ENCODE peak calls at places on chromosomes 4 and X, in nine cellular contexts. One of them, this sample, is unnamed.

GRCh38 chr4:86950835-86951525 is 16.2 kb downstream of the AFF1 start:
- DNase-seq in choroid plexus epithelial cell: no peak
- DNase-seq in fibroblast of the conjunctiva: no peak
- DNase-seq in transverse colon: no peak
- DNase-seq in activated CD4-positive, alpha-beta T cell treated with anti-CD3 and anti-CD28 coated beads, Interleukin-2, amount 50 U/mL, for 1 hour: no peak
- DNase-seq in NCI-H524 treated with DMSO at 0.1 percent for 48 hours: no peak
- DNase-seq in Right ventricle myocardium superior: no peak
- DNase-seq in amniotic epithelial cell: no peak
- DNase-seq in NCI-H1436: no peak
- DNase-seq in this sample: no peak

GRCh38 chr4:13143704-13144103 is 340.4 kb downstream of the RAB28 start:
- DNase-seq in NCI-H1436: no peak
- DNase-seq in transverse colon: no peak
- DNase-seq in NCI-H524 treated with DMSO at 0.1 percent for 48 hours: no peak
- DNase-seq in choroid plexus epithelial cell: no peak
- DNase-seq in amniotic epithelial cell: no peak
- DNase-seq in fibroblast of the conjunctiva: no peak
- DNase-seq in Right ventricle myocardium superior: no peak
- DNase-seq in activated CD4-positive, alpha-beta T cell treated with anti-CD3 and anti-CD28 coated beads, Interleukin-2, amount 50 U/mL, for 1 hour: no peak
- DNase-seq in this sample: no peak

GRCh38 chrX:45592067-45592466 is 391.4 kb upstream of the DIPK2B start:
- DNase-seq in Right ventricle myocardium superior: no peak
- DNase-seq in NCI-H1436: no peak
- DNase-seq in activated CD4-positive, alpha-beta T cell treated with anti-CD3 and anti-CD28 coated beads, Interleukin-2, amount 50 U/mL, for 1 hour: no peak
- DNase-seq in transverse colon: no peak
- DNase-seq in amniotic epithelial cell: no peak
- DNase-seq in choroid plexus epithelial cell: peak; percentile 19
- DNase-seq in fibroblast of the conjunctiva: no peak
- DNase-seq in NCI-H524 treated with DMSO at 0.1 percent for 48 hours: no peak
- DNase-seq in this sample: no peak

GRCh38 chr4:113442821-113443220 is 318.7 kb downstream of the CAMK2D start:
- DNase-seq in activated CD4-positive, alpha-beta T cell treated with anti-CD3 and anti-CD28 coated beads, Interleukin-2, amount 50 U/mL, for 1 hour: no peak
- DNase-seq in amniotic epithelial cell: peak; percentile 42
- DNase-seq in transverse colon: no peak
- DNase-seq in Right ventricle myocardium superior: no peak
- DNase-seq in choroid plexus epithelial cell: peak; percentile 41
- DNase-seq in NCI-H524 treated with DMSO at 0.1 percent for 48 hours: no peak
- DNase-seq in fibroblast of the conjunctiva: no peak
- DNase-seq in NCI-H1436: no peak
- DNase-seq in this sample: no peak

GRCh38 chr4:102778720-102779119 is 18.0 kb upstream of the MANBA start:
- DNase-seq in NCI-H1436: no peak
- DNase-seq in transverse colon: peak; percentile 64
- DNase-seq in Right ventricle myocardium superior: no peak
- DNase-seq in choroid plexus epithelial cell: no peak
- DNase-seq in activated CD4-positive, alpha-beta T cell treated with anti-CD3 and anti-CD28 coated beads, Interleukin-2, amount 50 U/mL, for 1 hour: no peak
- DNase-seq in fibroblast of the conjunctiva: no peak
- DNase-seq in NCI-H524 treated with DMSO at 0.1 percent for 48 hours: no peak
- DNase-seq in amniotic epithelial cell: no peak
- DNase-seq in this sample: no peak

GRCh38 chr4:74501579-74501978 is 56.6 kb downstream of the AREG start:
- DNase-seq in Right ventricle myocardium superior: no peak
- DNase-seq in transverse colon: no peak
- DNase-seq in NCI-H1436: no peak
- DNase-seq in activated CD4-positive, alpha-beta T cell treated with anti-CD3 and anti-CD28 coated beads, Interleukin-2, amount 50 U/mL, for 1 hour: no peak
- DNase-seq in NCI-H524 treated with DMSO at 0.1 percent for 48 hours: no peak
- DNase-seq in choroid plexus epithelial cell: peak; percentile 78
- DNase-seq in fibroblast of the conjunctiva: no peak
- DNase-seq in amniotic epithelial cell: peak; percentile 97
- DNase-seq in this sample: no peak

GRCh38 chr4:2790583-2791517 is 2.0 kb upstream of the SH3BP2 start:
- DNase-seq in choroid plexus epithelial cell: no peak
- DNase-seq in NCI-H524 treated with DMSO at 0.1 percent for 48 hours: no peak
- DNase-seq in fibroblast of the conjunctiva: no peak
- DNase-seq in Right ventricle myocardium superior: peak; percentile 63
- DNase-seq in transverse colon: no peak
- DNase-seq in activated CD4-positive, alpha-beta T cell treated with anti-CD3 and anti-CD28 coated beads, Interleukin-2, amount 50 U/mL, for 1 hour: no peak
- DNase-seq in NCI-H1436: no peak
- DNase-seq in amniotic epithelial cell: no peak
- DNase-seq in this sample: no peak

GRCh38 chr4:98517444-98518021 is 140.9 kb downstream of the TSPAN5 start:
- DNase-seq in amniotic epithelial cell: peak; percentile 99
- DNase-seq in choroid plexus epithelial cell: peak; percentile 57
- DNase-seq in NCI-H1436: no peak
- DNase-seq in fibroblast of the conjunctiva: no peak
- DNase-seq in activated CD4-positive, alpha-beta T cell treated with anti-CD3 and anti-CD28 coated beads, Interleukin-2, amount 50 U/mL, for 1 hour: no peak
- DNase-seq in Right ventricle myocardium superior: no peak
- DNase-seq in transverse colon: no peak
- DNase-seq in NCI-H524 treated with DMSO at 0.1 percent for 48 hours: no peak
- DNase-seq in this sample: no peak

GRCh38 chrX:130304587-130305368 is 34.9 kb upstream of the SLC25A14 start:
- DNase-seq in Right ventricle myocardium superior: no peak
- DNase-seq in NCI-H1436: no peak
- DNase-seq in NCI-H524 treated with DMSO at 0.1 percent for 48 hours: no peak
- DNase-seq in transverse colon: no peak
- DNase-seq in fibroblast of the conjunctiva: no peak
- DNase-seq in amniotic epithelial cell: no peak
- DNase-seq in choroid plexus epithelial cell: no peak
- DNase-seq in activated CD4-positive, alpha-beta T cell treated with anti-CD3 and anti-CD28 coated beads, Interleukin-2, amount 50 U/mL, for 1 hour: no peak
- DNase-seq in this sample: no peak

GRCh38 chrX:42028113-42028512 is 104.8 kb upstream of the CASK start:
- DNase-seq in Right ventricle myocardium superior: no peak
- DNase-seq in choroid plexus epithelial cell: no peak
- DNase-seq in fibroblast of the conjunctiva: no peak
- DNase-seq in NCI-H524 treated with DMSO at 0.1 percent for 48 hours: no peak
- DNase-seq in transverse colon: no peak
- DNase-seq in activated CD4-positive, alpha-beta T cell treated with anti-CD3 and anti-CD28 coated beads, Interleukin-2, amount 50 U/mL, for 1 hour: no peak
- DNase-seq in NCI-H1436: no peak
- DNase-seq in amniotic epithelial cell: no peak
- DNase-seq in this sample: no peak

GRCh38 chr4:108224628-108225053 is 55.9 kb upstream of the LEF1 start:
- DNase-seq in NCI-H524 treated with DMSO at 0.1 percent for 48 hours: no peak
- DNase-seq in transverse colon: no peak
- DNase-seq in choroid plexus epithelial cell: peak; percentile 75
- DNase-seq in NCI-H1436: no peak
- DNase-seq in activated CD4-positive, alpha-beta T cell treated with anti-CD3 and anti-CD28 coated beads, Interleukin-2, amount 50 U/mL, for 1 hour: no peak
- DNase-seq in Right ventricle myocardium superior: no peak
- DNase-seq in amniotic epithelial cell: peak; percentile 87
- DNase-seq in fibroblast of the conjunctiva: no peak
- DNase-seq in this sample: no peak

GRCh38 chr4:24971192-24971591 is 58.4 kb upstream of the CCDC149 start:
- DNase-seq in transverse colon: no peak
- DNase-seq in activated CD4-positive, alpha-beta T cell treated with anti-CD3 and anti-CD28 coated beads, Interleukin-2, amount 50 U/mL, for 1 hour: no peak
- DNase-seq in amniotic epithelial cell: no peak
- DNase-seq in fibroblast of the conjunctiva: no peak
- DNase-seq in choroid plexus epithelial cell: no peak
- DNase-seq in NCI-H524 treated with DMSO at 0.1 percent for 48 hours: no peak
- DNase-seq in Right ventricle myocardium superior: no peak
- DNase-seq in NCI-H1436: no peak
- DNase-seq in this sample: no peak

GRCh38 chr4:22515888-22516541 is at the start of gene ADGRA3:
- DNase-seq in fibroblast of the conjunctiva: peak; percentile 29
- DNase-seq in Right ventricle myocardium superior: peak; percentile 84
- DNase-seq in choroid plexus epithelial cell: peak; percentile 54
- DNase-seq in amniotic epithelial cell: peak; percentile 59
- DNase-seq in activated CD4-positive, alpha-beta T cell treated with anti-CD3 and anti-CD28 coated beads, Interleukin-2, amount 50 U/mL, for 1 hour: no peak
- DNase-seq in NCI-H524 treated with DMSO at 0.1 percent for 48 hours: no peak
- DNase-seq in transverse colon: peak; percentile 80
- DNase-seq in NCI-H1436: peak; percentile 31
- DNase-seq in this sample: no peak

GRCh38 chr4:94036964-94037363 is 170.7 kb upstream of the SMARCAD1 start:
- DNase-seq in NCI-H1436: no peak
- DNase-seq in transverse colon: no peak
- DNase-seq in fibroblast of the conjunctiva: no peak
- DNase-seq in NCI-H524 treated with DMSO at 0.1 percent for 48 hours: no peak
- DNase-seq in amniotic epithelial cell: no peak
- DNase-seq in activated CD4-positive, alpha-beta T cell treated with anti-CD3 and anti-CD28 coated beads, Interleukin-2, amount 50 U/mL, for 1 hour: no peak
- DNase-seq in choroid plexus epithelial cell: peak; percentile 2
- DNase-seq in Right ventricle myocardium superior: no peak
- DNase-seq in this sample: no peak

GRCh38 chr4:65023877-65024670 is 614.8 kb upstream of the TECRL start:
- DNase-seq in amniotic epithelial cell: no peak
- DNase-seq in NCI-H524 treated with DMSO at 0.1 percent for 48 hours: no peak
- DNase-seq in choroid plexus epithelial cell: no peak
- DNase-seq in activated CD4-positive, alpha-beta T cell treated with anti-CD3 and anti-CD28 coated beads, Interleukin-2, amount 50 U/mL, for 1 hour: no peak
- DNase-seq in Right ventricle myocardium superior: no peak
- DNase-seq in fibroblast of the conjunctiva: no peak
- DNase-seq in NCI-H1436: no peak
- DNase-seq in transverse colon: no peak
- DNase-seq in this sample: no peak

GRCh38 chrX:72395252-72395651 is 89.5 kb upstream of the CITED1 start:
- DNase-seq in NCI-H524 treated with DMSO at 0.1 percent for 48 hours: no peak
- DNase-seq in choroid plexus epithelial cell: no peak
- DNase-seq in transverse colon: no peak
- DNase-seq in NCI-H1436: no peak
- DNase-seq in fibroblast of the conjunctiva: no peak
- DNase-seq in Right ventricle myocardium superior: no peak
- DNase-seq in amniotic epithelial cell: no peak
- DNase-seq in activated CD4-positive, alpha-beta T cell treated with anti-CD3 and anti-CD28 coated beads, Interleukin-2, amount 50 U/mL, for 1 hour: no peak
- DNase-seq in this sample: no peak

GRCh38 chr4:63563288-63564014 is 845.8 kb downstream of the TECRL start:
- DNase-seq in activated CD4-positive, alpha-beta T cell treated with anti-CD3 and anti-CD28 coated beads, Interleukin-2, amount 50 U/mL, for 1 hour: no peak
- DNase-seq in NCI-H1436: no peak
- DNase-seq in transverse colon: no peak
- DNase-seq in NCI-H524 treated with DMSO at 0.1 percent for 48 hours: peak; percentile 12
- DNase-seq in amniotic epithelial cell: no peak
- DNase-seq in Right ventricle myocardium superior: no peak
- DNase-seq in choroid plexus epithelial cell: no peak
- DNase-seq in fibroblast of the conjunctiva: no peak
- DNase-seq in this sample: no peak

GRCh38 chr4:123452585-123452984 is 56.0 kb downstream of the SPRY1 start:
- DNase-seq in amniotic epithelial cell: peak; percentile 96
- DNase-seq in activated CD4-positive, alpha-beta T cell treated with anti-CD3 and anti-CD28 coated beads, Interleukin-2, amount 50 U/mL, for 1 hour: no peak
- DNase-seq in Right ventricle myocardium superior: no peak
- DNase-seq in NCI-H524 treated with DMSO at 0.1 percent for 48 hours: no peak
- DNase-seq in NCI-H1436: no peak
- DNase-seq in choroid plexus epithelial cell: peak; percentile 91
- DNase-seq in transverse colon: peak; percentile 46
- DNase-seq in fibroblast of the conjunctiva: peak; percentile 39
- DNase-seq in this sample: no peak

GRCh38 chrX:153909024-153909979 is 4.8 kb downstream of the AVPR2 start:
- DNase-seq in Right ventricle myocardium superior: no peak
- DNase-seq in NCI-H1436: no peak
- DNase-seq in transverse colon: no peak
- DNase-seq in activated CD4-positive, alpha-beta T cell treated with anti-CD3 and anti-CD28 coated beads, Interleukin-2, amount 50 U/mL, for 1 hour: no peak
- DNase-seq in NCI-H524 treated with DMSO at 0.1 percent for 48 hours: peak; percentile 56
- DNase-seq in amniotic epithelial cell: no peak
- DNase-seq in fibroblast of the conjunctiva: no peak
- DNase-seq in choroid plexus epithelial cell: no peak
- DNase-seq in this sample: no peak

GRCh38 chr4:67750691-67751090 is 3.5 kb downstream of the GNRHR start:
- DNase-seq in activated CD4-positive, alpha-beta T cell treated with anti-CD3 and anti-CD28 coated beads, Interleukin-2, amount 50 U/mL, for 1 hour: no peak
- DNase-seq in Right ventricle myocardium superior: no peak
- DNase-seq in fibroblast of the conjunctiva: no peak
- DNase-seq in transverse colon: no peak
- DNase-seq in NCI-H524 treated with DMSO at 0.1 percent for 48 hours: no peak
- DNase-seq in NCI-H1436: no peak
- DNase-seq in choroid plexus epithelial cell: no peak
- DNase-seq in amniotic epithelial cell: no peak
- DNase-seq in this sample: no peak

GRCh38 chr4:133148690-133149363 is at the start of gene PCDH10:
- DNase-seq in amniotic epithelial cell: peak; percentile 95
- DNase-seq in Right ventricle myocardium superior: peak; percentile 89
- DNase-seq in fibroblast of the conjunctiva: peak; percentile 83
- DNase-seq in transverse colon: peak; percentile 73
- DNase-seq in choroid plexus epithelial cell: peak; percentile 97
- DNase-seq in NCI-H1436: peak; percentile 3
- DNase-seq in NCI-H524 treated with DMSO at 0.1 percent for 48 hours: peak; percentile 47
- DNase-seq in activated CD4-positive, alpha-beta T cell treated with anti-CD3 and anti-CD28 coated beads, Interleukin-2, amount 50 U/mL, for 1 hour: no peak
- DNase-seq in this sample: no peak

GRCh38 chr4:75679876-75680575 is 6.8 kb upstream of the G3BP2 start:
- DNase-seq in Right ventricle myocardium superior: no peak
- DNase-seq in NCI-H524 treated with DMSO at 0.1 percent for 48 hours: no peak
- DNase-seq in choroid plexus epithelial cell: no peak
- DNase-seq in amniotic epithelial cell: peak; percentile 19
- DNase-seq in fibroblast of the conjunctiva: no peak
- DNase-seq in transverse colon: no peak
- DNase-seq in activated CD4-positive, alpha-beta T cell treated with anti-CD3 and anti-CD28 coated beads, Interleukin-2, amount 50 U/mL, for 1 hour: no peak
- DNase-seq in NCI-H1436: no peak
- DNase-seq in this sample: no peak

GRCh38 chr4:156190606-156191005 is 236.9 kb upstream of the CTSO start:
- DNase-seq in NCI-H524 treated with DMSO at 0.1 percent for 48 hours: no peak
- DNase-seq in choroid plexus epithelial cell: peak; percentile 92
- DNase-seq in Right ventricle myocardium superior: no peak
- DNase-seq in transverse colon: no peak
- DNase-seq in activated CD4-positive, alpha-beta T cell treated with anti-CD3 and anti-CD28 coated beads, Interleukin-2, amount 50 U/mL, for 1 hour: no peak
- DNase-seq in fibroblast of the conjunctiva: no peak
- DNase-seq in amniotic epithelial cell: peak; percentile 79
- DNase-seq in NCI-H1436: no peak
- DNase-seq in this sample: no peak

GRCh38 chr4:154720123-154720522 is 23.7 kb upstream of the LRAT start:
- DNase-seq in NCI-H1436: no peak
- DNase-seq in Right ventricle myocardium superior: no peak
- DNase-seq in NCI-H524 treated with DMSO at 0.1 percent for 48 hours: no peak
- DNase-seq in activated CD4-positive, alpha-beta T cell treated with anti-CD3 and anti-CD28 coated beads, Interleukin-2, amount 50 U/mL, for 1 hour: no peak
- DNase-seq in choroid plexus epithelial cell: no peak
- DNase-seq in transverse colon: no peak
- DNase-seq in fibroblast of the conjunctiva: no peak
- DNase-seq in amniotic epithelial cell: no peak
- DNase-seq in this sample: no peak

GRCh38 chrX:49879656-49880277 is 483 bp downstream of the USP27X start:
- DNase-seq in transverse colon: no peak
- DNase-seq in NCI-H1436: no peak
- DNase-seq in Right ventricle myocardium superior: no peak
- DNase-seq in fibroblast of the conjunctiva: no peak
- DNase-seq in amniotic epithelial cell: no peak
- DNase-seq in activated CD4-positive, alpha-beta T cell treated with anti-CD3 and anti-CD28 coated beads, Interleukin-2, amount 50 U/mL, for 1 hour: no peak
- DNase-seq in choroid plexus epithelial cell: peak; percentile 7
- DNase-seq in NCI-H524 treated with DMSO at 0.1 percent for 48 hours: no peak
- DNase-seq in this sample: no peak

GRCh38 chr4:67288964-67289363 is 256.3 kb downstream of the CENPC start:
- DNase-seq in fibroblast of the conjunctiva: no peak
- DNase-seq in NCI-H524 treated with DMSO at 0.1 percent for 48 hours: peak; percentile 50
- DNase-seq in amniotic epithelial cell: peak; percentile 53
- DNase-seq in choroid plexus epithelial cell: peak; percentile 2
- DNase-seq in NCI-H1436: peak; percentile 13
- DNase-seq in Right ventricle myocardium superior: no peak
- DNase-seq in activated CD4-positive, alpha-beta T cell treated with anti-CD3 and anti-CD28 coated beads, Interleukin-2, amount 50 U/mL, for 1 hour: no peak
- DNase-seq in transverse colon: no peak
- DNase-seq in this sample: no peak

GRCh38 chrX:49878128-49878833 is 1.0 kb upstream of the USP27X start:
- DNase-seq in fibroblast of the conjunctiva: no peak
- DNase-seq in NCI-H1436: no peak
- DNase-seq in choroid plexus epithelial cell: peak; percentile 1
- DNase-seq in Right ventricle myocardium superior: no peak
- DNase-seq in activated CD4-positive, alpha-beta T cell treated with anti-CD3 and anti-CD28 coated beads, Interleukin-2, amount 50 U/mL, for 1 hour: no peak
- DNase-seq in NCI-H524 treated with DMSO at 0.1 percent for 48 hours: no peak
- DNase-seq in transverse colon: peak; percentile 9
- DNase-seq in amniotic epithelial cell: no peak
- DNase-seq in this sample: no peak

GRCh38 chrX:16512401-16512776 is 137.6 kb upstream of the S100G start:
- DNase-seq in amniotic epithelial cell: no peak
- DNase-seq in choroid plexus epithelial cell: no peak
- DNase-seq in fibroblast of the conjunctiva: no peak
- DNase-seq in activated CD4-positive, alpha-beta T cell treated with anti-CD3 and anti-CD28 coated beads, Interleukin-2, amount 50 U/mL, for 1 hour: no peak
- DNase-seq in NCI-H1436: no peak
- DNase-seq in transverse colon: no peak
- DNase-seq in NCI-H524 treated with DMSO at 0.1 percent for 48 hours: no peak
- DNase-seq in Right ventricle myocardium superior: no peak
- DNase-seq in this sample: no peak

GRCh38 chr4:99457676-99458075 is 22.5 kb upstream of the ADH7 start:
- DNase-seq in Right ventricle myocardium superior: no peak
- DNase-seq in transverse colon: no peak
- DNase-seq in activated CD4-positive, alpha-beta T cell treated with anti-CD3 and anti-CD28 coated beads, Interleukin-2, amount 50 U/mL, for 1 hour: no peak
- DNase-seq in NCI-H524 treated with DMSO at 0.1 percent for 48 hours: no peak
- DNase-seq in amniotic epithelial cell: no peak
- DNase-seq in choroid plexus epithelial cell: no peak
- DNase-seq in fibroblast of the conjunctiva: no peak
- DNase-seq in NCI-H1436: no peak
- DNase-seq in this sample: no peak

GRCh38 chr4:56651071-56651384 is 30.1 kb downstream of the HOPX start:
- DNase-seq in choroid plexus epithelial cell: no peak
- DNase-seq in fibroblast of the conjunctiva: no peak
- DNase-seq in amniotic epithelial cell: no peak
- DNase-seq in transverse colon: no peak
- DNase-seq in NCI-H1436: no peak
- DNase-seq in NCI-H524 treated with DMSO at 0.1 percent for 48 hours: no peak
- DNase-seq in activated CD4-positive, alpha-beta T cell treated with anti-CD3 and anti-CD28 coated beads, Interleukin-2, amount 50 U/mL, for 1 hour: no peak
- DNase-seq in Right ventricle myocardium superior: no peak
- DNase-seq in this sample: no peak

GRCh38 chrX:132071260-132071659 is 48.2 kb downstream of the STK26 start:
- DNase-seq in choroid plexus epithelial cell: peak; percentile 27
- DNase-seq in Right ventricle myocardium superior: no peak
- DNase-seq in activated CD4-positive, alpha-beta T cell treated with anti-CD3 and anti-CD28 coated beads, Interleukin-2, amount 50 U/mL, for 1 hour: no peak
- DNase-seq in NCI-H1436: no peak
- DNase-seq in amniotic epithelial cell: peak; percentile 22
- DNase-seq in fibroblast of the conjunctiva: no peak
- DNase-seq in transverse colon: no peak
- DNase-seq in NCI-H524 treated with DMSO at 0.1 percent for 48 hours: no peak
- DNase-seq in this sample: no peak